ENCODE peak calls at places on chromosomes 6 and 20, in four cellular contexts. R is heart left ventricle, C is progenitor cell of endocrine pancreas, I is HFFc6. G is an unnamed sample.

GRCh38 chr6:142570221-142570671 is 268.4 kb downstream of the ADGRG6 start:
- DNase-seq in C (no peak), I (peak), R (no peak), G (peak)

GRCh38 chr6:52647199-52647598 is 23.7 kb upstream of the TMEM14A start:
- DNase-seq in R (no peak), I (peak), C (no peak), G (no peak)

GRCh38 chr6:142746524-142746923 is 198.5 kb downstream of the HIVEP2 start:
- DNase-seq in R (no peak), C (peak), I (no peak), G (no peak)

GRCh38 chr20:25079171-25079570 is 2.8 kb downstream of the VSX1 start:
- DNase-seq in I (no peak), C (no peak), R (no peak), G (no peak)

GRCh38 chr6:119112856-119113530 is 34.5 kb upstream of the FAM184A start:
- DNase-seq in R (no peak), I (no peak), C (no peak), G (no peak)

GRCh38 chr6:128841518-128841917 is 41.4 kb upstream of the LAMA2 start:
- DNase-seq in R (no peak), C (no peak), I (no peak), G (no peak)

GRCh38 chr6:31513456-31514165 is 15.2 kb upstream of the MCCD1 start:
- DNase-seq in I (no peak), C (no peak), R (no peak), G (no peak)

GRCh38 chr6:131160254-131160758 is 25.0 kb downstream of the AKAP7 start:
- DNase-seq in I (no peak), R (no peak), C (no peak), G (no peak)

GRCh38 chr6:12058164-12058926 is 46.2 kb downstream of the HIVEP1 start:
- DNase-seq in R (no peak), I (no peak), C (no peak), G (no peak)

GRCh38 chr6:148565321-148565926 is 181.4 kb upstream of the UST start:
- DNase-seq in C (no peak), R (no peak), I (no peak), G (no peak)

GRCh38 chr20:64205611-64206026 is 41.4 kb downstream of the MYT1 start:
- DNase-seq in C (no peak), I (no peak), R (no peak), G (no peak)

G was measured in H4.